ENCODE peak calls at places on chromosomes 12 and 14, in six cellular contexts. B, J, A, Y, G and C are unnamed samples.

GRCh38 chr12:100591979-100592378 is 18.5 kb downstream of the GAS2L3 start:
- DNase-seq in B (no peak), J (no peak), A (no peak), Y (no peak), G (no peak), C (no peak)

GRCh38 chr12:108611884-108612415 is 14.1 kb upstream of the TMEM119 start:
- DNase-seq in B (peak), J (peak), A (no peak), Y (no peak), G (peak), C (no peak)

GRCh38 chr12:6226701-6227096 is 26.5 kb downstream of the CD9 start:
- DNase-seq in B (no peak), J (no peak), A (no peak), Y (peak), G (no peak), C (no peak)

GRCh38 chr12:131783915-131784541 is 44.2 kb upstream of the MMP17 start:
- DNase-seq in B (no peak), J (peak), A (peak), Y (no peak), G (peak), C (no peak)

GRCh38 chr14:66944872-66945271 is 244.4 kb upstream of the GARIN2 start:
- DNase-seq in B (no peak), J (no peak), A (no peak), Y (no peak), G (peak), C (no peak)

GRCh38 chr14:52949711-52950409 is 990 bp downstream of the FERMT2 start:
- DNase-seq in B (no peak), J (no peak), A (no peak), Y (no peak), G (peak), C (no peak)

GRCh38 chr14:56195219-56195618 is 77.0 kb downstream of the PELI2 start:
- DNase-seq in B (no peak), J (no peak), A (no peak), Y (no peak), G (no peak), C (no peak)

GRCh38 chr12:87848248-87848868 is 180.8 kb downstream of the C12orf50 start:
- DNase-seq in B (no peak), J (no peak), A (peak), Y (no peak), G (peak), C (no peak)

GRCh38 chr14:45144658-45145057 is 8.9 kb downstream of the FANCM start:
- DNase-seq in B (no peak), J (no peak), A (no peak), Y (no peak), G (no peak), C (no peak)

GRCh38 chr14:43308411-43308810 is 1198.7 kb downstream of the FSCB start:
- DNase-seq in B (no peak), J (no peak), A (no peak), Y (no peak), G (no peak), C (no peak)

GRCh38 chr14:34359423-34360120 is 102.5 kb downstream of the SPTSSA start:
- DNase-seq in B (no peak), J (no peak), A (no peak), Y (no peak), G (no peak), C (no peak)

GRCh38 chr12:130719263-130719892 is 3.3 kb upstream of the RIMBP2 start:
- DNase-seq in B (no peak), J (peak), A (no peak), Y (no peak), G (no peak), C (no peak)

GRCh38 chr12:33514893-33515292 is 75.3 kb upstream of the SYT10 start:
- DNase-seq in B (no peak), J (peak), A (no peak), Y (no peak), G (no peak), C (no peak)

GRCh38 chr14:105311838-105312237 is 2.7 kb upstream of the PACS2 start:
- DNase-seq in B (no peak), J (peak), A (no peak), Y (no peak), G (no peak), C (peak)

GRCh38 chr14:72608391-72609204 is 285.3 kb downstream of the DPF3 start:
- DNase-seq in B (peak), J (peak), A (peak), Y (no peak), G (peak), C (no peak)

GRCh38 chr14:71452987-71453386 is 479.2 kb upstream of the RGS6 start:
- DNase-seq in B (no peak), J (no peak), A (no peak), Y (no peak), G (no peak), C (no peak)

GRCh38 chr12:57448669-57449068 is 6.4 kb upstream of the INHBE start:
- DNase-seq in B (no peak), J (no peak), A (no peak), Y (no peak), G (no peak), C (no peak)

GRCh38 chr12:78315018-78315417 is 484.3 kb downstream of the NAV3 start:
- DNase-seq in B (no peak), J (no peak), A (no peak), Y (no peak), G (no peak), C (no peak)

GRCh38 chr12:123063535-123063934 is 83.1 kb downstream of the ARL6IP4 start:
- DNase-seq in B (no peak), J (peak), A (no peak), Y (no peak), G (peak), C (no peak)

GRCh38 chr14:94548999-94549985 is 11.9 kb upstream of the SERPINA4 start:
- DNase-seq in B (peak), J (peak), A (peak), Y (peak), G (peak), C (no peak)

GRCh38 chr12:53050426-53051057 is 677 bp downstream of the TNS2 start:
- DNase-seq in B (no peak), J (peak), A (no peak), Y (no peak), G (no peak), C (no peak)

GRCh38 chr14:24426912-24427536 is 2.4 kb downstream of the CBLN3 start:
- DNase-seq in B (no peak), J (peak), A (no peak), Y (peak), G (no peak), C (no peak)

GRCh38 chr14:75242546-75243273 is 35.9 kb upstream of the FOS start:
- DNase-seq in B (no peak), J (no peak), A (peak), Y (no peak), G (peak), C (no peak)

GRCh38 chr14:94680498-94681288 is 68.5 kb downstream of the SERPINA3 start:
- DNase-seq in B (no peak), J (no peak), A (no peak), Y (no peak), G (no peak), C (no peak)

GRCh38 chr12:1916396-1917171 is 1.9 kb downstream of the CACNA2D4 start:
- DNase-seq in B (no peak), J (peak), A (no peak), Y (peak), G (no peak), C (no peak)

GRCh38 chr14:100015251-100015655 is 50.0 kb upstream of the EVL start:
- DNase-seq in B (no peak), J (no peak), A (no peak), Y (no peak), G (peak), C (no peak)

GRCh38 chr12:98646165-98646764 is 1.2 kb downstream of the APAF1 start:
- DNase-seq in B (no peak), J (no peak), A (no peak), Y (no peak), G (peak), C (no peak)
- TF ChIP-seq CTCF in B (no peak), J (peak), A (no peak), Y (no peak), G (no peak), C (no peak)

GRCh38 chr12:77160931-77161330 is 95.6 kb upstream of the E2F7 start:
- DNase-seq in B (no peak), J (no peak), A (no peak), Y (no peak), G (no peak), C (no peak)

GRCh38 chr12:77166711-77167110 is 101.3 kb upstream of the E2F7 start:
- DNase-seq in B (no peak), J (no peak), A (no peak), Y (no peak), G (no peak), C (no peak)

GRCh38 chr12:77163068-77163810 is 97.9 kb upstream of the E2F7 start:
- DNase-seq in B (no peak), J (no peak), A (no peak), Y (no peak), G (no peak), C (no peak)

GRCh38 chr12:77167801-77168200 is 102.4 kb upstream of the E2F7 start:
- DNase-seq in B (no peak), J (no peak), A (no peak), Y (no peak), G (no peak), C (no peak)

GRCh38 chr12:77161944-77162343 is 96.6 kb upstream of the E2F7 start:
- DNase-seq in B (no peak), J (peak), A (no peak), Y (no peak), G (no peak), C (no peak)
- TF ChIP-seq CTCF in B (no peak), J (peak), A (no peak), Y (no peak), G (no peak), C (no peak)

GRCh38 chr14:54555651-54556050 is 11.3 kb upstream of the SAMD4A start:
- DNase-seq in B (no peak), J (no peak), A (no peak), Y (no peak), G (no peak), C (no peak)
- TF ChIP-seq CTCF in B (no peak), J (no peak), A (peak), Y (no peak), G (peak), C (no peak)

DNA sequence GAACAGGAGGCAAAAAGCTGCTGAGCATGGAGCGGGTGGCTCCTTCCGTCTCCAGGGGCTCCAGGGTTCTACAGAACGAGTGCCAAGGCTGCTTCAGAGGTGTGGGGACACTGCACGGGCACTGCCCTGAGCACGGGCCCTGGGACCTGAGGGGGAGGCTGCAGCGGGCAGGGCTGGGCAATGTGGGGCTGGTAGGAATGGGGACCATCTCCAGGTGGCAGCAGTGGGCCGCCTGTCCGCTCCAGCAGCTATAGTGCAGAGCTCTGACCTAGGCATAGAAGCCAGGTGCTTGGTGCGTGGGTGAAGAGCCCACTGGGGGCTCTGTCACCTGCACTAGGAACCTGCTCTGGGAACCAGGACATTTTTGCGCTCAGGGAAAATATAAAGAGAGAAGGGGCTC is 22.3 kb downstream of the HDAC7 start:
- DNase-seq in B (no peak), J (peak), A (no peak), Y (no peak), G (no peak), C (no peak)
- TF ChIP-seq CTCF in B (peak), J (peak), A (peak), Y (no peak), G (peak), C (peak)

GRCh38 chr12:101877816-101878811 is 734 bp downstream of the DRAM1 start:
- DNase-seq in B (no peak), J (peak), A (no peak), Y (no peak), G (no peak), C (no peak)

GRCh38 chr12:101881228-101881627 is 3.8 kb downstream of the DRAM1 start:
- DNase-seq in B (no peak), J (no peak), A (no peak), Y (no peak), G (no peak), C (no peak)

GRCh38 chr12:101875112-101875961 is 2.0 kb upstream of the DRAM1 start:
- DNase-seq in B (no peak), J (no peak), A (no peak), Y (no peak), G (peak), C (no peak)

GRCh38 chr12:101880769-101881168 is 3.4 kb downstream of the DRAM1 start:
- DNase-seq in B (no peak), J (no peak), A (no peak), Y (no peak), G (no peak), C (no peak)

GRCh38 chr12:101876861-101877815 is at the start of gene DRAM1:
- DNase-seq in B (peak), J (peak), A (peak), Y (peak), G (peak), C (peak)
- TF ChIP-seq CTCF in B (peak), J (peak), A (no peak), Y (no peak), G (peak), C (no peak)

GRCh38 chr14:21103165-21103709 is 2.4 kb downstream of the TMEM253 start:
- DNase-seq in B (no peak), J (no peak), A (no peak), Y (no peak), G (no peak), C (no peak)
- TF ChIP-seq CTCF in B (peak), J (no peak), A (no peak), Y (no peak), G (no peak), C (no peak)

DNA sequence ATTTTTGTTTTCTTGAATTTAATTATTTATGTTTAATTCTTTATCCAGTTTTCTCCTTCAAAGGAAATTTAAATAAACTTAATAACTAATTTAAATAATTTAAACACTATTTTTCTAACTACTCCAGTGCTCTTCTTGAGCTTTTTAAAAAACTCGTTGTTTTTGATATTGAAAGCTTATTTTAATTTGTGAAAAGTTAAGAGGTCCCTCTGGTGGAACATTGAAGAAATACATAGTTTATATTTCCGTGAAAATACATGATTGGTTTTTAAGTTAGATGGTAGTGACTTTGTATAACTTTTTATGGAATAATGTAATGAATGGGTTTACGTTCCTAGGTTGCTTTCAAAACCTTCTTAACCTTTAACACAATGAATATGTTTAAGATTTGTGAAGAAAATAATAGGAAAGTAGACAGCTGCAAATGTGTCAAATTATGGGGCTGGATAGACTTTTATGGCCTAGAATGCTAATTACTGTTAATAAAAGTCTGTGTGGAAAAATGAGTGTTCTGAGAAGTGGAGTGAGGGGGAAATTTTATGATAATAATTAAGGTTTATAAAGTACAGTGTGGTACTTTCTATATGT is 45.9 kb upstream of the MSRB3 start:
- DNase-seq in B (no peak), J (no peak), A (no peak), Y (no peak), G (peak), C (no peak)
- TF ChIP-seq CTCF in B (peak), J (peak), A (peak), Y (no peak), G (peak), C (peak)